ENCODE peak calls at places on chromosome 17, in eight cellular contexts. Q is non-pigmented ciliary epithelial cell; O is activated CD8-positive, alpha-beta memory T cell treated with anti-CD3 and anti-CD28 coated beads, Interleukin-2, amount 10 ng/mL, durations not matched to agents 7 days and 5 days; P is retinal pigment epithelial cell; V is colonic mucosa; R is activated CD4-positive, alpha-beta memory T cell treated with anti-CD3 and anti-CD28 coated beads, Interleukin-2, amount 10 ng/mL, durations not matched to agents 7 days and 5 days; C is AML-193; Z is KBM-7. N is an unnamed sample.

GRCh38 chr17:6241381-6241780 is 171.2 kb downstream of the WSCD1 start:
- DNase-seq in R (no peak), Q (no peak), Z (no peak), O (no peak), P (no peak), C (no peak), V (no peak), N (no peak)

GRCh38 chr17:66654341-66654740 is 180.6 kb upstream of the CACNG5 start:
- DNase-seq in V (no peak), Z (no peak), C (no peak), P (no peak), R (no peak), Q (no peak), O (no peak), N (no peak)

GRCh38 chr17:80948961-80949450 is 42.6 kb upstream of the CHMP6 start:
- DNase-seq in P (no peak), C (no peak), O (no peak), V (no peak), Z (no peak), Q (no peak), R (no peak), N (no peak)

GRCh38 chr17:45050680-45051059 is 762 bp downstream of the DCAKD start:
- DNase-seq in C (no peak), Z (no peak), V (peak), Q (no peak), O (peak), R (peak), P (no peak), N (peak)

GRCh38 chr17:14790518-14790917 is 474.6 kb downstream of the PMP22 start:
- DNase-seq in O (no peak), Q (no peak), R (no peak), P (no peak), Z (peak), V (no peak), C (peak), N (peak)

GRCh38 chr17:16354585-16354984 is 1.3 kb upstream of the CENPV start:
- DNase-seq in O (no peak), R (no peak), C (no peak), Z (no peak), P (no peak), Q (no peak), V (no peak), N (no peak)

GRCh38 chr17:40346061-40346767 is 18.3 kb downstream of the GJD3 start:
- DNase-seq in Q (no peak), C (no peak), P (no peak), O (no peak), V (peak), Z (no peak), R (no peak), N (no peak)

GRCh38 chr17:41325611-41326010 is 10.1 kb upstream of the KRTAP17-1 start:
- DNase-seq in V (no peak), O (peak), C (no peak), R (no peak), P (no peak), Q (no peak), Z (no peak), N (no peak)

GRCh38 chr17:40563371-40564052 is 1.8 kb downstream of the CCR7 start:
- DNase-seq in C (no peak), Q (no peak), P (no peak), V (no peak), R (peak), Z (no peak), O (peak), N (no peak)

N was measured in Karpas-422.